ENCODE peak calls at places on chromosomes 16 and 17, in ten cellular contexts. V, U, R, H, B, J, M, Q, E and O are unnamed samples.

GRCh38 chr16:85259115-85259830 is 147.0 kb upstream of the CIBAR2 start:
- DNase-seq in V (no peak), U (no peak), R (no peak), H (no peak), B (no peak), J (no peak), M (no peak), Q (no peak), E (no peak), O (no peak)

GRCh38 chr16:50282010-50282538 is 15.7 kb downstream of the ADCY7 start:
- DNase-seq in V (peak; percentile 50), U (peak; percentile 84), R (peak; percentile 58), H (no peak), B (peak; percentile 69), J (peak; percentile 81), M (no peak), Q (peak; percentile 86), E (no peak), O (peak; percentile 100)

GRCh38 chr16:88703486-88704309 is 2.5 kb downstream of the RNF166 start:
- DNase-seq in V (no peak), U (peak; percentile 62), R (no peak), H (no peak), B (peak; percentile 43), J (peak; percentile 61), M (no peak), Q (no peak), E (no peak), O (peak; percentile 98)

GRCh38 chr17:12421646-12422306 is 243.9 kb upstream of the MYOCD start:
- DNase-seq in V (no peak), U (no peak), R (no peak), H (no peak), B (no peak), J (no peak), M (no peak), Q (no peak), E (peak; percentile 16), O (peak; percentile 9)

GRCh38 chr16:88936913-88937666 is 39.9 kb downstream of the CBFA2T3 start:
- DNase-seq in V (peak; percentile 18), U (no peak), R (no peak), H (no peak), B (no peak), J (no peak), M (no peak), Q (no peak), E (no peak), O (no peak)

GRCh38 chr17:9273334-9274118 is 252.2 kb downstream of the NTN1 start:
- DNase-seq in V (no peak), U (peak; percentile 18), R (peak; percentile 18), H (peak; percentile 64), B (no peak), J (peak; percentile 43), M (no peak), Q (no peak), E (no peak), O (no peak)

GRCh38 chr17:67999291-67999911 is 3.1 kb upstream of the C17orf58 start:
- DNase-seq in V (no peak), U (no peak), R (no peak), H (no peak), B (no peak), J (no peak), M (no peak), Q (no peak), E (no peak), O (no peak)

GRCh38 chr17:4898351-4898750 is 985 bp upstream of the C17orf107 start:
- DNase-seq in V (no peak), U (no peak), R (no peak), H (no peak), B (no peak), J (no peak), M (no peak), Q (no peak), E (peak; percentile 22), O (no peak)

GRCh38 chr16:49866533-49867155 is 10.7 kb upstream of the ZNF423 start:
- DNase-seq in V (no peak), U (no peak), R (no peak), H (no peak), B (no peak), J (no peak), M (no peak), Q (no peak), E (no peak), O (no peak)

GRCh38 chr16:88378836-88379693 is 3.7 kb upstream of the ZNF469 start:
- DNase-seq in V (no peak), U (no peak), R (no peak), H (no peak), B (no peak), J (no peak), M (no peak), Q (no peak), E (no peak), O (no peak)

GRCh38 chr16:87234601-87235000 is 82.6 kb downstream of the C16orf95 start:
- DNase-seq in V (no peak), U (no peak), R (no peak), H (no peak), B (no peak), J (no peak), M (no peak), Q (no peak), E (no peak), O (no peak)

GRCh38 chr17:82000803-82001649 is 21.7 kb downstream of the CENPX start:
- DNase-seq in V (no peak), U (no peak), R (no peak), H (no peak), B (no peak), J (no peak), M (no peak), Q (no peak), E (no peak), O (no peak)

GRCh38 chr16:86761117-86761971 is 183.0 kb downstream of the FOXL1 start:
- DNase-seq in V (peak; percentile 38), U (peak; percentile 32), R (peak; percentile 58), H (peak; percentile 27), B (peak; percentile 36), J (peak; percentile 57), M (peak; percentile 69), Q (no peak), E (no peak), O (peak; percentile 60)

GRCh38 chr16:85316321-85316919 is 204.1 kb upstream of the CIBAR2 start:
- DNase-seq in V (peak; percentile 76), U (peak; percentile 75), R (peak; percentile 73), H (no peak), B (peak; percentile 76), J (peak; percentile 58), M (peak; percentile 76), Q (no peak), E (no peak), O (peak; percentile 77)

GRCh38 chr17:41932821-41933389 is 2.5 kb downstream of the ODAD4 start:
- DNase-seq in V (no peak), U (no peak), R (no peak), H (no peak), B (no peak), J (no peak), M (no peak), Q (no peak), E (no peak), O (peak; percentile 76)

GRCh38 chr16:68447721-68448359 is 468 bp downstream of the SMPD3 start:
- DNase-seq in V (no peak), U (no peak), R (peak; percentile 21), H (no peak), B (no peak), J (no peak), M (no peak), Q (no peak), E (no peak), O (no peak)

GRCh38 chr16:13923703-13924298 is 3.8 kb downstream of the ERCC4 start:
- DNase-seq in V (no peak), U (no peak), R (no peak), H (no peak), B (no peak), J (no peak), M (peak; percentile 68), Q (peak; percentile 20), E (no peak), O (peak; percentile 70)

GRCh38 chr17:57955183-57955952 is at the start of gene CUEDC1:
- DNase-seq in V (peak; percentile 81), U (peak; percentile 82), R (peak; percentile 68), H (peak; percentile 84), B (peak; percentile 84), J (peak; percentile 89), M (peak; percentile 69), Q (no peak), E (peak; percentile 73), O (peak; percentile 58)
- TF ChIP-seq POLR2A in V (no peak), U (peak; percentile 20), R (no peak), H (no peak), B (no peak), J (peak; percentile 34), M (peak; percentile 70), Q (no peak), E (no peak), O (no peak)

DNA sequence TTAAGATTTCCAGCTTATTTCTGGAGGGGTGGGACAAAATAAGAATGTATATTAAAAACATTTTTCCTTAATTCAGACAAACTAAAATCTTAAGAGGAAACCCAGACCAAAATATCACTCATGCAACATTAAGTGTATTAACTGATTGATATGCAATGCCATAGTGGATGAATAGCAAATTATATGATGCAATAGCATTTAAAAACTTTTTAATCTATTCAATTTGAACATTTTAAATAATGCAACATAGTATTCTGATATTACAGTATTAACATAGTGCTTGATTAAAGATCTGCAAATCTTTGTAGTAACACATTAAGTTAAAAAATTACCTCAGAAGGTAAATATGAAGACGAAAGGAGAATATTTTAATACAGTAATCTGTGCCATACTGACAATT is 15.3 kb upstream of the INTS2 start:
- DNase-seq in V (no peak), U (no peak), R (no peak), H (no peak), B (no peak), J (no peak), M (no peak), Q (no peak), E (no peak), O (no peak)
- TF ChIP-seq POLR2A in V (no peak), U (no peak), R (no peak), H (no peak), B (no peak), J (no peak), M (no peak), Q (no peak), E (no peak), O (no peak)

GRCh38 chr17:45431531-45432404 is 902 bp downstream of the ARHGAP27 start:
- DNase-seq in V (peak; percentile 55), U (peak; percentile 96), R (peak; percentile 38), H (peak; percentile 45), B (peak; percentile 85), J (peak; percentile 59), M (peak; percentile 83), Q (no peak), E (no peak), O (peak; percentile 84)
- TF ChIP-seq POLR2A in V (no peak), U (peak; percentile 91), R (no peak), H (no peak), B (no peak), J (no peak), M (peak; percentile 27), Q (peak; percentile 70), E (no peak), O (no peak)

DNA sequence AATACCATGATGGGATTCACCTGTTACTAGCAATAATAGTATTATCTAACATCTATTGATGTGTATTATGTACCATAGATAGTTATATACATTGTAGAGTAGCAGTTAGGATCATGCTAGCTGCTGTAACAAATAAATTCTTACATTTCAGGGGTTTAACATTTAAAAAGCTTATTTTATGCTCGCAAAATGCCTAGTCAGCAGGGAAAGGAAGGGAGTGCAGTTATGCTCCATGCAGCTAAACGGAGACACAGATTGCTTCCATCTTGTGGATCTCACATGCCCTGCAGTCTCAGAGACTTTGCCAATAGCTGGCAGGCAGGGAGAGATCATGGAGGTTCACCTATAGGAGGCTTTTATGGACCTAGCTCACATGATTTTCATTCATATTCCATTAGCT is 364.1 kb downstream of the TOX3 start:
- DNase-seq in V (no peak), U (no peak), R (no peak), H (no peak), B (no peak), J (no peak), M (no peak), Q (no peak), E (no peak), O (no peak)
- TF ChIP-seq POLR2A in V (no peak), U (no peak), R (no peak), H (no peak), B (no peak), J (no peak), M (no peak), Q (no peak), E (no peak), O (no peak)